ENCODE peak calls at places on chromosomes 16 and 17, in seven cellular contexts. S is activated T-helper 1 cell treated with anti-CD3 and anti-CD28 coated beads, Interleukin-12 subunit alpha, Interleukin-12 subunit beta, Interleukin-2, Interleukin-4 antibody, amounts not matched to agents 30 ng/mL and 10 ng/mL and 1 ng/mL, durations not matched to agents 14 hours and 24 hours and 36 hours; C is GM13977; N is GM10248; R is mesenchymal stem cell; F is NCI-H524; A is mesendoderm. Z is an unnamed sample.

GRCh38 chr17:14048169-14048568 is 21.1 kb upstream of the COX10 start:
- DNase-seq in S (no peak), C (peak), N (no peak), R (no peak), F (peak), A (peak), Z (no peak)

GRCh38 chr16:91484-91883 is 13.5 kb downstream of the MPG start:
- DNase-seq in S (no peak), C (no peak), N (no peak), R (no peak), F (no peak), A (no peak), Z (no peak)

GRCh38 chr17:17749921-17750320 is 68.7 kb downstream of the RAI1 start:
- DNase-seq in S (peak), C (peak), N (peak), R (peak), F (peak), A (peak), Z (no peak)

GRCh38 chr17:67576471-67576870 is 141.3 kb upstream of the NOL11 start:
- DNase-seq in S (no peak), C (no peak), N (no peak), R (no peak), F (no peak), A (no peak), Z (no peak)

GRCh38 chr16:7025616-7026190 is 306.9 kb upstream of the RBFOX1 start:
- DNase-seq in S (no peak), C (peak), N (peak), R (no peak), F (peak), A (peak), Z (no peak)

GRCh38 chr16:80968386-80969113 is 38.1 kb downstream of the CMC2 start:
- DNase-seq in S (no peak), C (no peak), N (no peak), R (no peak), F (no peak), A (no peak), Z (no peak)

GRCh38 chr17:80943346-80944145 is 48.1 kb upstream of the CHMP6 start:
- DNase-seq in S (no peak), C (no peak), N (no peak), R (no peak), F (no peak), A (no peak), Z (no peak)

GRCh38 chr17:66915792-66916191 is 48.7 kb upstream of the CACNG4 start:
- DNase-seq in S (no peak), C (no peak), N (no peak), R (no peak), F (no peak), A (no peak), Z (no peak)

GRCh38 chr17:50262001-50262794 is 12.1 kb upstream of the TMEM92 start:
- DNase-seq in S (no peak), C (no peak), N (peak), R (no peak), F (no peak), A (no peak), Z (no peak)

GRCh38 chr17:82756166-82756565 is 4.3 kb downstream of the TBCD start:
- DNase-seq in S (no peak), C (no peak), N (no peak), R (no peak), F (peak), A (no peak), Z (no peak)

GRCh38 chr17:2186937-2187336 is 116.6 kb downstream of the SMG6 start:
- DNase-seq in S (no peak), C (no peak), N (no peak), R (no peak), F (no peak), A (no peak), Z (no peak)

GRCh38 chr17:43401293-43401692 is 2.5 kb downstream of the ARL4D start:
- DNase-seq in S (no peak), C (no peak), N (no peak), R (peak), F (no peak), A (no peak), Z (no peak)

GRCh38 chr16:54216268-54217187 is 70.1 kb downstream of the IRX3 start:
- DNase-seq in S (no peak), C (no peak), N (no peak), R (no peak), F (no peak), A (no peak), Z (no peak)

Z was measured in keratinocyte.